ENCODE peak calls at places on chromosomes 16 and 17, in six cellular contexts. K, R, A, T, W and E are unnamed samples.

GRCh38 chr17:42507671-42508070 is 28.4 kb upstream of the NAGLU start:
- DNase-seq in K (no peak), R (no peak), A (no peak), T (no peak), W (no peak), E (no peak)

GRCh38 chr16:27346818-27347217 is 33.0 kb downstream of the IL4R start:
- DNase-seq in K (no peak), R (no peak), A (no peak), T (peak), W (no peak), E (no peak)

GRCh38 chr16:35533683-35534082 is 2074.3 kb downstream of the TP53TG3F start:
- DNase-seq in K (no peak), R (no peak), A (no peak), T (peak), W (peak), E (no peak)

GRCh38 chr17:81902023-81902652 is at the start of gene NPB:
- DNase-seq in K (no peak), R (no peak), A (peak), T (no peak), W (no peak), E (no peak)

GRCh38 chr17:37092041-37092440 is 143.3 kb downstream of the AATF start:
- DNase-seq in K (no peak), R (no peak), A (no peak), T (no peak), W (peak), E (no peak)

GRCh38 chr16:85103096-85104079 is 8.9 kb downstream of the CIBAR2 start:
- DNase-seq in K (no peak), R (no peak), A (no peak), T (no peak), W (no peak), E (no peak)

GRCh38 chr16:30997887-30998711 is 12.3 kb downstream of the STX1B start:
- DNase-seq in K (no peak), R (no peak), A (no peak), T (no peak), W (peak), E (no peak)

GRCh38 chr16:65195998-65196397 is 74.1 kb upstream of the CDH11 start:
- DNase-seq in K (no peak), R (no peak), A (no peak), T (no peak), W (no peak), E (no peak)

GRCh38 chr17:81908793-81909192 is 2.4 kb downstream of the PCYT2 start:
- DNase-seq in K (no peak), R (no peak), A (no peak), T (no peak), W (no peak), E (no peak)

GRCh38 chr16:23512168-23512695 is 1.9 kb upstream of the GGA2 start:
- DNase-seq in K (no peak), R (no peak), A (no peak), T (no peak), W (peak), E (no peak)

GRCh38 chr16:23061669-23062068 is 87.6 kb downstream of the USP31 start:
- DNase-seq in K (no peak), R (no peak), A (no peak), T (no peak), W (no peak), E (no peak)

GRCh38 chr16:59696495-59696894 is 962.4 kb upstream of the GOT2 start:
- DNase-seq in K (no peak), R (no peak), A (no peak), T (no peak), W (no peak), E (no peak)

GRCh38 chr17:40951011-40951622 is 13.7 kb upstream of the KRT23 start:
- DNase-seq in K (no peak), R (no peak), A (no peak), T (no peak), W (no peak), E (no peak)

GRCh38 chr17:67040652-67041051 is 3.7 kb upstream of the CACNG1 start:
- DNase-seq in K (no peak), R (no peak), A (no peak), T (no peak), W (no peak), E (no peak)

GRCh38 chr17:77581480-77581879 is 377.0 kb upstream of the TNRC6C start:
- DNase-seq in K (no peak), R (no peak), A (no peak), T (no peak), W (peak), E (no peak)

GRCh38 chr17:10262451-10262850 is 64.0 kb upstream of the GAS7 start:
- DNase-seq in K (no peak), R (no peak), A (no peak), T (no peak), W (no peak), E (no peak)

GRCh38 chr16:5070431-5071186 is 1.0 kb upstream of the ALG1 start:
- DNase-seq in K (no peak), R (no peak), A (no peak), T (no peak), W (no peak), E (no peak)

GRCh38 chr16:27977966-27978365 is 85.5 kb downstream of the GSG1L start:
- DNase-seq in K (no peak), R (no peak), A (no peak), T (no peak), W (no peak), E (no peak)

GRCh38 chr17:31525801-31526549 is 134.5 kb downstream of the RAB11FIP4 start:
- DNase-seq in K (no peak), R (no peak), A (no peak), T (no peak), W (no peak), E (no peak)

GRCh38 chr17:6994666-6995246 is 1.1 kb upstream of the ALOX12 start:
- DNase-seq in K (no peak), R (no peak), A (no peak), T (no peak), W (peak), E (no peak)

GRCh38 chr17:29079887-29080286 is 36.9 kb downstream of the PIPOX start:
- DNase-seq in K (no peak), R (no peak), A (no peak), T (no peak), W (no peak), E (no peak)

GRCh38 chr17:30886187-30886586 is 19.9 kb downstream of the TEFM start:
- DNase-seq in K (no peak), R (no peak), A (no peak), T (no peak), W (no peak), E (no peak)

GRCh38 chr17:55769625-55770000 is 18.8 kb downstream of the PCTP start:
- DNase-seq in K (peak), R (no peak), A (no peak), T (peak), W (peak), E (no peak)

GRCh38 chr16:58456193-58456592 is 43.8 kb upstream of the NDRG4 start:
- DNase-seq in K (no peak), R (no peak), A (no peak), T (no peak), W (no peak), E (no peak)

GRCh38 chr17:70098030-70098429 is 23.0 kb downstream of the KCNJ16 start:
- DNase-seq in K (no peak), R (no peak), A (no peak), T (no peak), W (peak), E (no peak)

GRCh38 chr17:70099884-70100283 is 24.9 kb downstream of the KCNJ16 start:
- DNase-seq in K (no peak), R (no peak), A (no peak), T (no peak), W (no peak), E (no peak)

GRCh38 chr17:70099267-70099666 is 24.2 kb downstream of the KCNJ16 start:
- DNase-seq in K (no peak), R (no peak), A (no peak), T (no peak), W (no peak), E (no peak)

GRCh38 chr17:70102531-70102930 is 27.5 kb downstream of the KCNJ16 start:
- DNase-seq in K (no peak), R (no peak), A (no peak), T (no peak), W (no peak), E (no peak)

DNA sequence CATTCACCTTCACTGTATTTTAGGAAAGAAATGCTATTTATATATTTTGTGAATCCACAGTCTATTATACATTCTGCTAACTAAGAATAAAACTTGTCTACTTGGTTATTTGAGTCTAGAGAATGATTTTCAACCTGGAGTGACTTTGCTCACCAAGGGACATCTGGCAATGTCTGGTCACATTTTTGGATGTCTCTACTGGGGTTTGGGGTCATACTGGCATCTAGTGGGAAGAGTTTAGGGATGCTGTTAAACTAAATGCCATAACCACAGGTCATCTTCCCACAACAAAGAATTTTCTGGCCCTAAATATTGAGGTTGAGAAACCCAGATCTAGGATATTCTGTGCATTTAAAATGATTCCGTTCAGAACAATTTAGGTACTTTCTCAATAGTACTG is 26.0 kb downstream of the KCNJ16 start:
- DNase-seq in K (no peak), R (no peak), A (no peak), T (no peak), W (peak), E (no peak)
- TF ChIP-seq CTCF in K (no peak), R (no peak), A (no peak), T (no peak), W (peak), E (peak)

DNA sequence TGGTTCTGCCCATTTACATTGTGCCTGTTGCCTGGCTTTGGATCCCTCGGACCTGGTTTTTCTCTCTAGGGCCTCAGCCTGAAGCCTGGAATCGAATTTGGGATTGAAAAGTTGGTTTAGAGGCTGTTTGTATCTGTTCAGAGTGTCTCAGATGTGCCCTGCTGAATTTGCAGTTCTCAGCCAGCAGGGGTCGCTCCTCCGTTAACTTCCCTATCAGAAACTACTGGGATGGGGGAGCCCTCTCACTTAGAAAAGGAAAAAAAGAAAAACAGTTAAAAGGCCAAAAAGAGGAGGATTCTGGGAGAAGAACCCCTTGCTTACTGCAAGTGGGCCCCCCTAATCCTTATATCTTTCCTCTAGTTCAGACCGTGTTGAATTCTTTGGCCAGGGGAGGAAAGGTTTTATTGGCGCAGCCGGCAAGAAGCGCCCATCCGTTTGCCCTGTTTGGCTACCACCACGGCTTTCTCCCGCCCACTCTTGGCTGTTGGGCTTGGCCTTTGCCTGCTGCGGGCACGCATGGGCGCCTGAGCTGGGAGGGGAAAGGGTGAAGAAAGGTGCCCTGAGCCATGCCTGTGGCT is 8.7 kb downstream of the FZD2 start:
- DNase-seq in K (no peak), R (no peak), A (no peak), T (no peak), W (no peak), E (no peak)
- TF ChIP-seq CTCF in K (peak), R (no peak), A (no peak), T (peak), W (peak), E (no peak)

GRCh38 chr17:73650147-73650546 is 5.9 kb upstream of the SDK2 start:
- DNase-seq in K (no peak), R (no peak), A (no peak), T (peak), W (peak), E (no peak)
- TF ChIP-seq CTCF in K (no peak), R (peak), A (no peak), T (peak), W (peak), E (peak)

GRCh38 chr17:39688945-39689344 is 1.1 kb upstream of the PGAP3 start:
- DNase-seq in K (no peak), R (no peak), A (peak), T (no peak), W (no peak), E (no peak)
- TF ChIP-seq CTCF in K (no peak), R (no peak), A (no peak), T (no peak), W (peak), E (no peak)

GRCh38 chr16:73172621-73173312 is 124.8 kb upstream of the ZFHX3 start:
- DNase-seq in K (peak), R (no peak), A (no peak), T (no peak), W (peak), E (no peak)

GRCh38 chr16:73173396-73173795 is 125.5 kb upstream of the ZFHX3 start:
- DNase-seq in K (no peak), R (no peak), A (no peak), T (no peak), W (no peak), E (no peak)

GRCh38 chr16:73177896-73178295 is 130.0 kb upstream of the ZFHX3 start:
- DNase-seq in K (no peak), R (no peak), A (no peak), T (no peak), W (no peak), E (no peak)

GRCh38 chr16:73179671-73180370 is 131.9 kb upstream of the ZFHX3 start:
- DNase-seq in K (no peak), R (no peak), A (no peak), T (no peak), W (no peak), E (no peak)

GRCh38 chr16:73176577-73177013 is 128.7 kb upstream of the ZFHX3 start:
- DNase-seq in K (peak), R (no peak), A (no peak), T (no peak), W (peak), E (no peak)
- TF ChIP-seq CTCF in K (peak), R (no peak), A (peak), T (no peak), W (peak), E (peak)

DNA sequence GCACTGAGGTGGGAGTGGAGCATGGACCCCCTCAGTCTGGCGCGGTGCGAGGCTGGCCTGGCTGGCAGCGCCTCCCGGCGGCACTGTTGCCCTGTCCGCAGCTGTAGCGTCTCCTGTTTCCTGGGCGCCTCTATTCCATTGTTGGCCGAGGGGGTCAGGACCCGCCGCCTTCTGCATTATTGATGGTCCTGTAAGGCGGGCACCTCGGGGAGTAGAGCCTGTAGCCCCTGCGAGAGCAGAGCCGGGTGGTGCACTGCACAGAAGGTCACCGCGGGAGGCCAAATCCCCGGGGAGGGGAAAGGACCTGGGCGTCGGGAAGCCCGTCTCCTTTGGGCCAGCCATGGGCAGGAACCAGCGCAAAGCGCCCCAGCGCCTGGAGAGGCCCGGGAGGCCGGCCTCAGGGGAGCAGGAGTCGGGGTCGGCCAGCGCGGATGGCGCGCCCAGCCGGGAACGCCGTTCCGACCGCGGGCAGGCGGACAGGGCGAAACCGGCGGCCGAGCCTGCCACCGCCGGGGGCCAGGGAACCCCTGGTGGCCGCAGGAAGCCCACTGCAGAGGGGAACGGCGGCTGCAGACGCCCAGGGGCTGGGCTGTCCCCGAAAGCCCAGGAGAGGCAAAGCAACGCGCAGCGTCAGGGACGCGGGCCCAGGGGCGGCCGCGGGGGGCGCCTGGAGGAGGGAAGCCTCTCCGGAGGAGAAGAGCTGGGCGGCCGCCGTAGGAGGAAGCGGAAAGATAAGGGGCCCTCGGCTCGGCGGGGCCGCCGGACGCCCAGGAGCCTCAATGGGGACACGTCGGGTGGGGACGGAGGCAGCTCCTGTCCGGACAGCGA is at the start of gene MYO15B:
- DNase-seq in K (no peak), R (peak), A (peak), T (peak), W (no peak), E (no peak)
- TF ChIP-seq CTCF in K (peak), R (no peak), A (no peak), T (peak), W (no peak), E (no peak)

DNA sequence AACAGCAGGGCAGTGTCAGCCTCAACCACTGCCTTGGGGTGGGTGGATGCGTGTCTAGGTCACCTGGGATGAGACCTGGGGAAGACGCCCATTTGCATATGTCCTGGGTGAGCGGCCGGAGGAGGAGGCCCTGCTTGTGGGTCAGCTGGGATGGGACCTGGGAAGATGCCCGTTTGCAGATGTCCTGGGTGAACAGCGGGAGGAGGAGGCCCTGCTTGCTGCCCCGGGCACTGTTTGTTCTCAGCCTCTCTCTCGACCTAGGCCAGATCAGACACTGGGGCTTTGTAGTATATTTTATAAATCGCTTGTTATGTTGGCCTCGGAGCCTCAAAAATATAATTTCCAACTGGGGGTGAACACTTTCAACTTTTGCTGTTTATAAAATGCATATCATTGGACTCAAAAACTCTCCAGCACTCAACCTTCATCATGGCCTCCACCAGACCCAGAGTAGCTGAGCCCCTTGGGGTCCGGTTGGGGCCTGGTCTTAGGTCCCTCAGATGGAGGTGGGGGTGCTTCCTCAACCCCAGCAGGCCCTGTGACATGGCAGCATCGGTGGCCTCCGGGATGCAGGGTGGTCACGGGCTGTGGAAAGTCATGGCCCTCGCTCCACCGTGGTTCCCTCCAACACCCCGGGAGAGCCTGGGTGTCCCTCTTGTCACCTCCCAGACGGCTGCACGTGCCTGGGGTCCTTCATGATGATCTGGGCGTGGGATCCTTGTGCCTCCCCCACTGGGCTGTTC is 17.3 kb downstream of the DBNDD1 start:
- DNase-seq in K (no peak), R (no peak), A (peak), T (no peak), W (no peak), E (no peak)
- TF ChIP-seq CTCF in K (no peak), R (no peak), A (no peak), T (no peak), W (no peak), E (no peak)